ENCODE peak calls at places on chromosomes 2 and 18, in seven cellular contexts. I is HuH-7; C is Caki2; T is AG04450; M is Panc1; D is stimulated activated CD8-positive, alpha-beta memory T cell treated with anti-CD3 and anti-CD28 coated beads, Interleukin-4, amount 100 ng/mL, for 1 hour; W is kidney glomerular epithelial cell. A is an unnamed sample.

GRCh38 chr2:170235860-170236638 is 58.1 kb downstream of the MYO3B start:
- DNase-seq in W (peak), M (peak), C (peak), T (no peak), D (no peak), I (peak), A (no peak)

GRCh38 chr2:178998539-178998938 is 51.4 kb downstream of the CCDC141 start:
- DNase-seq in C (no peak), T (no peak), D (no peak), W (no peak), M (no peak), I (no peak), A (no peak)

GRCh38 chr18:56139792-56140254 is 498.6 kb downstream of the TXNL1 start:
- DNase-seq in D (no peak), C (no peak), W (no peak), M (no peak), I (no peak), T (peak), A (no peak)

GRCh38 chr18:2905802-2906521 is 59.2 kb downstream of the EMILIN2 start:
- DNase-seq in I (peak), T (no peak), C (no peak), D (no peak), M (no peak), W (no peak), A (peak)

GRCh38 chr2:227033471-227034148 is 130.4 kb downstream of the COL4A4 start:
- DNase-seq in D (no peak), I (peak), W (no peak), T (peak), M (peak), C (no peak), A (no peak)

GRCh38 chr18:39806519-39806918 is 2148.5 kb upstream of the PIK3C3 start:
- DNase-seq in T (no peak), W (no peak), C (no peak), D (no peak), M (no peak), I (no peak), A (no peak)

GRCh38 chr2:122101319-122101718 is 345.9 kb downstream of the TSN start:
- DNase-seq in W (no peak), C (no peak), M (no peak), T (no peak), I (no peak), D (no peak), A (no peak)

GRCh38 chr2:109284816-109285215 is 155.8 kb downstream of the SH3RF3 start:
- DNase-seq in T (peak), C (no peak), M (no peak), W (no peak), I (no peak), D (no peak), A (no peak)

GRCh38 chr2:179373826-179374225 is 109.2 kb upstream of the SESTD1 start:
- DNase-seq in M (no peak), W (no peak), T (no peak), D (no peak), I (no peak), C (no peak), A (no peak)

GRCh38 chr2:105194022-105194681 is 47.4 kb upstream of the GPR45 start:
- DNase-seq in W (no peak), C (no peak), T (no peak), I (no peak), D (no peak), M (no peak), A (no peak)

A was measured in lung.